ENCODE peak calls at places on chromosome 1, in seven cellular contexts. Y is brain microvascular endothelial cell; F is fibroblast of the aortic adventitia; W is stimulated activated CD4-positive, alpha-beta T cell treated with anti-CD3 and anti-CD28 coated beads, Interleukin-2, amount 100 ng/mL, for 48 hours; V is fibroblast of lung; Q is AG10803; G is ureter. I is an unnamed sample.

GRCh38 chr1:82000221-82000620 is 199.5 kb downstream of the ADGRL2 start:
- DNase-seq in G (no peak), V (no peak), F (no peak), W (no peak), Q (no peak), Y (no peak), I (no peak)

GRCh38 chr1:92951141-92951582 is 10.1 kb downstream of the DIPK1A start:
- DNase-seq in V (peak; percentile 83), G (no peak), Q (peak; percentile 88), W (no peak), Y (peak; percentile 57), F (peak; percentile 75), I (peak; percentile 71)

GRCh38 chr1:66644331-66644730 is 107.9 kb upstream of the DYNLT5 start:
- DNase-seq in W (no peak), F (no peak), Y (no peak), G (no peak), V (no peak), Q (no peak), I (no peak)

GRCh38 chr1:111846842-111847241 is 91.1 kb downstream of the DDX20 start:
- DNase-seq in Y (no peak), G (no peak), F (no peak), Q (no peak), V (no peak), W (no peak), I (no peak)

GRCh38 chr1:166271151-166271538 is 104.3 kb upstream of the FAM78B start:
- DNase-seq in G (no peak), V (no peak), Y (no peak), W (no peak), Q (no peak), F (no peak), I (no peak)

GRCh38 chr1:63032171-63032570 is 248.2 kb downstream of the ATG4C start:
- DNase-seq in Q (no peak), F (no peak), W (no peak), V (no peak), G (no peak), Y (no peak), I (no peak)

GRCh38 chr1:27124405-27124804 is 30.5 kb downstream of the SLC9A1 start:
- DNase-seq in V (no peak), Q (no peak), G (no peak), F (no peak), Y (no peak), W (no peak), I (no peak)

GRCh38 chr1:182674346-182675246 is 9.8 kb downstream of the RGS8 start:
- DNase-seq in W (no peak), Q (peak; percentile 46), V (peak; percentile 40), G (no peak), F (peak; percentile 54), Y (peak; percentile 7), I (no peak)

GRCh38 chr1:23557471-23558124 is 1.7 kb downstream of the ID3 start:
- DNase-seq in W (no peak), Y (no peak), G (no peak), V (no peak), F (peak; percentile 40), Q (no peak), I (no peak)

GRCh38 chr1:205350124-205350523 is 6.6 kb downstream of the KLHDC8A start:
- DNase-seq in F (no peak), V (no peak), Q (no peak), G (no peak), W (no peak), Y (no peak), I (no peak)

GRCh38 chr1:3514404-3514803 is 59.9 kb downstream of the ARHGEF16 start:
- DNase-seq in F (no peak), W (no peak), G (no peak), Q (no peak), Y (no peak), V (no peak), I (no peak)